ENCODE peak calls at places on chromosomes 13 and 19, in five cellular contexts. Q, L, Z, F and J are unnamed samples.
A peak's percentile ranks its signal among the peaks of the same experiment; 100 is the strongest.

GRCh38 chr13:111122056-111122455 is 6.9 kb downstream of the ARHGEF7 start:
- DNase-seq in L (no peak), Q (no peak), F (no peak), Z (no peak), J (no peak)

GRCh38 chr19:2454962-2455409 is 1.8 kb downstream of the LMNB2 start:
- DNase-seq in L (no peak), Z (no peak), F (no peak), Q (no peak), J (no peak)

GRCh38 chr13:111253334-111253872 is 67.0 kb upstream of the TEX29 start:
- DNase-seq in Z (no peak), F (no peak), Q (no peak), L (no peak), J (no peak)

GRCh38 chr19:17528610-17529009 is 17.2 kb downstream of the PGLS start:
- DNase-seq in F (no peak), L (no peak), Z (no peak), Q (no peak), J (no peak)

GRCh38 chr13:23678768-23679167 is 108.6 kb downstream of the TNFRSF19 start:
- DNase-seq in Q (no peak), F (no peak), Z (no peak), L (no peak), J (no peak)

GRCh38 chr13:39306639-39307589 is 268.7 kb downstream of the NHLRC3 start:
- DNase-seq in L (no peak), Q (no peak), Z (no peak), F (no peak), J (no peak)

GRCh38 chr13:32415019-32415418 is 12.9 kb downstream of the N4BP2L1 start:
- DNase-seq in Z (no peak), Q (no peak), L (no peak), F (no peak), J (no peak)

GRCh38 chr19:45901912-45902650 is at the start of gene MYPOP:
- DNase-seq in Q (no peak), F (no peak), Z (peak; percentile 23), L (no peak), J (no peak)

GRCh38 chr19:45119582-45119981 is 26.6 kb downstream of the PPP1R37 start:
- DNase-seq in F (no peak), L (no peak), Q (no peak), Z (no peak), J (no peak)

GRCh38 chr19:3275583-3276340 is 51.3 kb downstream of the CELF5 start:
- DNase-seq in F (peak; percentile 77), Q (no peak), Z (peak; percentile 30), L (peak; percentile 91), J (peak; percentile 89)

GRCh38 chr19:18408053-18408476 is 10.6 kb upstream of the LRRC25 start:
- DNase-seq in Z (no peak), L (no peak), F (no peak), Q (no peak), J (no peak)

GRCh38 chr13:40190656-40191100 is 475.8 kb downstream of the FOXO1 start:
- DNase-seq in F (no peak), Q (peak; percentile 79), Z (peak; percentile 51), L (peak; percentile 57), J (peak; percentile 51)

DNA sequence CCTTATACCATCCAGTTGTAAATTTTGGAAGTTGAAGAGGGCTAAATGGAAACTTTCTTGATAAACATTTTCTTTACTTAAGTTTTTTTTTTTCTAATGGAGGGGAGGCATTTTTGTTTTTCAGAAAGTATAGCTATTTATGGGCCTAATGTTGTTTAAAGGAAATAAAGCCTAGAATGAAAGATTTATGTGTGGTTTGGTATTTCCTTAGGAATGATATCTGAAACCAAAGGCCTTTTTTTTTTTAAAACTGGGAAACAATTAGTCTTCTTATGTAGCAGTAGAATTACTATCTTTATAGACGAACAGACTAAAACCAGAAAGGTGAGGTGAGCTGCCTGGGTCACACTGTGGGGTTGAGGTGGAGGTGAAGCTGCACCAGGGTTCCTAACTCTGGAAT is 80.1 kb downstream of the ESD start:
- DNase-seq in Z (no peak), Q (no peak), F (no peak), L (no peak), J (no peak)
- H3K27ac ChIP-seq in Z (no peak overlapping the region), Q (no peak overlapping the region), F (no peak overlapping the region), L (no peak overlapping the region), J (no peak overlapping the region)

DNA sequence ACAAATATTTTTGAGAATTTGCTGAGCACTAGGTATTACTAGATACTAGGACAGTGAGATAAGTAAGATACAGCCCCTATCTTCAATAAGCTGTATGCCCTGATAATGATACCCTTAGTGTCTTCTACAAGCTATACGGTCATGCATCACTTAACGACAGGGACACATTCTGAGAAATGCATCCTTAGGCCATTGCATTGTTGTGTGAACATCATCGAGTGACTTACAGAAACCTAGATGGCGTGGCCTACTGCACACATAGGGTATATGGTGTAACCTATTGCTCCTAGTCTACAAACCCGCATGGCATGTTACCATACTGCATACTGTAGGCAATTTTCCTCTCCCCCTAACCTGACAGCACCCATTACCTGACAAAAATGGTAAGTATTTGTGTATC is 64.9 kb downstream of the LRCH1 start:
- DNase-seq in Q (no peak), F (no peak), Z (no peak), L (no peak), J (no peak)
- H3K4me1 ChIP-seq in Q (peaks cover 82% of the 10 kb centered on the region), F (no peaks in the 10 kb centered on the region), Z (peaks cover 8% of the 10 kb centered on the region), L (peaks cover 10% of the 10 kb centered on the region), J (peaks cover 12% of the 10 kb centered on the region)

DNA sequence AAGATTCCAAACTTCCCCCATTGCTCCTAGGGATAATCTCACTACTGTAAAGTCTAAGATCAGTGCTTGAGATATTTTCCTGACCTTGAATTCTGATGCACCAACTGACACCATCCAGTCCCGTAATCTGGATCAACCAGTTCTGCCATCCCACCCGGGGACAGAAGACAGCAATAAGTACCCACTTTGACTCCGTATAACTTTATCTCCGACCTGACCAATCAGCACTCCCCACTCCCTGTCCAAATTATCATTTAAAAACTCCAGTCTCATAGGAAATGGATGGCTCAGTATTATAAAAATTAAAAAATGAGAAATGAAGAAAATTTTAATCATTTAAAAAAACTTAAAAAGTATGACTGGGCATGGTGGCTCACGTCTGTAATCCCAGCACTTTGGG is 61.4 kb upstream of the ABCC4 start:
- DNase-seq in Q (no peak), F (no peak), Z (no peak), L (no peak), J (no peak)
- H3K27ac ChIP-seq in Q (no peak overlapping the region), F (no peak overlapping the region), Z (no peak overlapping the region), L (no peak overlapping the region), J (no peak overlapping the region)

DNA sequence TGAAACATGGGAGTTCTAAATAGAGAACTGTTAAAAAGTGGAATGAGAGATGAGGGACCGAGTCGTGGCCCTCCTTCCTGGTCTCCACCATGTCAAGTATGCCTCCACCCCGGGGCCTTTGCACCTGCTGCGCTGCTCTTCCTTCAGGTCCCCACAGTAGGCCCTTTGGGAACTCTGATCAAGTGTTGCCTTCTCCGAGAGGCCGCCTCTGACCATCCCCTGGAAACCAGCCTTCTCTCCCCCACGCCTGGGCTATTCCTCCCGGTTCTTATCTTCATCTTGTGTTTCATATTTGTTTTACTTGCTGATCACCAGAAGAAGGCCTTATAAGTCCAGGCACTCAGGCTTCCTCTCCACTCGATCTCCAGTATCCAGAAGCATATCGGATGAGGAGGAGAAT is 40.0 kb downstream of the IRS2 start:
- DNase-seq in Z (no peak), L (no peak), Q (no peak), F (no peak), J (no peak)
- H3K4me1 ChIP-seq in Z (no peaks in the 10 kb centered on the region), L (peaks cover 9% of the 10 kb centered on the region), Q (no peaks in the 10 kb centered on the region), F (no peaks in the 10 kb centered on the region), J (no peaks in the 10 kb centered on the region)

GRCh38 chr19:5149930-5150329 is 181.0 kb downstream of the KDM4B start:
- DNase-seq in L (no peak), Z (no peak), Q (no peak), F (no peak), J (no peak)

GRCh38 chr19:5148794-5149190 is 179.9 kb downstream of the KDM4B start:
- DNase-seq in L (no peak), Z (peak; percentile 13), Q (peak; percentile 60), F (no peak), J (no peak)

GRCh38 chr19:5147971-5148793 is 179.3 kb downstream of the KDM4B start:
- DNase-seq in Z (peak; percentile 11), L (no peak), F (no peak), Q (peak; percentile 70), J (peak; percentile 1)

GRCh38 chr19:5150331-5150901 is 181.5 kb downstream of the KDM4B start:
- DNase-seq in Q (peak; percentile 60), L (no peak), F (no peak), Z (no peak), J (no peak)

GRCh38 chr19:5149508-5149907 is 180.6 kb downstream of the KDM4B start:
- DNase-seq in Q (peak; percentile 60), F (no peak), L (no peak), Z (peak; percentile 11), J (no peak)
- H3K27ac ChIP-seq in Q (no peak overlapping the region), F (no peak overlapping the region), L (no peak overlapping the region), Z (no peak overlapping the region), J (no peak overlapping the region)

GRCh38 chr19:931860-932646 is 6.2 kb downstream of the ARID3A start:
- DNase-seq in Q (no peak), L (no peak), F (no peak), Z (no peak), J (no peak)
- H3K4me1 ChIP-seq in Q (peaks cover 35% of the 10 kb centered on the region), L (peaks cover 8% of the 10 kb centered on the region), F (peaks cover 11% of the 10 kb centered on the region), Z (peaks cover 29% of the 10 kb centered on the region), J (peaks cover 25% of the 10 kb centered on the region)